ENCODE peak calls at places on chromosome 5, in five cellular contexts. I, Y, U, D and A are unnamed samples.
A peak's percentile ranks its signal among the peaks of the same experiment; 100 is the strongest.

GRCh38 chr5:13994606-13995336 is 50.3 kb upstream of the DNAH5 start:
- DNase-seq in Y (no peak), U (no peak), I (no peak), D (no peak), A (no peak)

GRCh38 chr5:137072376-137073174 is 426.6 kb downstream of the SPOCK1 start:
- DNase-seq in I (no peak), U (no peak), D (no peak), Y (no peak), A (no peak)

GRCh38 chr5:96968614-96969013 is 32.7 kb downstream of the LNPEP start:
- DNase-seq in I (peak; percentile 76), U (no peak), Y (no peak), D (no peak), A (no peak)

GRCh38 chr5:28809811-28810750 is 1771.7 kb upstream of the CDH9 start:
- DNase-seq in D (no peak), U (no peak), Y (no peak), I (no peak), A (peak; percentile 54)

GRCh38 chr5:14097998-14098471 is 45.1 kb upstream of the TRIO start:
- DNase-seq in D (no peak), Y (no peak), I (no peak), U (no peak), A (no peak)

GRCh38 chr5:139820606-139821005 is 25.0 kb downstream of the PSD2 start:
- DNase-seq in I (no peak), Y (no peak), D (no peak), U (no peak), A (no peak)

GRCh38 chr5:137575847-137576246 is 76.7 kb upstream of the SPOCK1 start:
- DNase-seq in U (no peak), Y (no peak), D (no peak), I (peak; percentile 5), A (no peak)

GRCh38 chr5:146130440-146131045 is 25.2 kb upstream of the PLAC8L1 start:
- DNase-seq in I (peak; percentile 7), U (no peak), D (peak; percentile 7), Y (no peak), A (no peak)

GRCh38 chr5:95646569-95647330 is at the start of gene RFESD:
- DNase-seq in U (peak; percentile 100), Y (peak; percentile 94), D (peak; percentile 92), I (peak; percentile 66), A (peak; percentile 99)